ENCODE peak calls at places on chromosomes 1 and 21, in nine cellular contexts. One of them, this sample, is unnamed.

GRCh38 chr1:219771039-219771438 is 157.3 kb downstream of the SLC30A10 start:
- DNase-seq in K562: no peak
- DNase-seq in breast epithelium: no peak
- DNase-seq in CD8-positive, alpha-beta T cell: no peak
- DNase-seq in progenitor cell of endocrine pancreas: no peak
- DNase-seq in cardiac fibroblast: peak
- DNase-seq in CD4-positive, alpha-beta T cell: no peak
- DNase-seq in AG10803: peak
- DNase-seq in OCI-LY7: no peak
- DNase-seq in this sample: peak

GRCh38 chr1:67830226-67830625 is 3.0 kb downstream of the GNG12 start:
- DNase-seq in K562: no peak
- DNase-seq in breast epithelium: no peak
- DNase-seq in CD8-positive, alpha-beta T cell: no peak
- DNase-seq in progenitor cell of endocrine pancreas: no peak
- DNase-seq in cardiac fibroblast: peak
- DNase-seq in CD4-positive, alpha-beta T cell: no peak
- DNase-seq in AG10803: peak
- DNase-seq in OCI-LY7: no peak
- DNase-seq in this sample: peak

GRCh38 chr1:81703352-81703735 is 97.4 kb upstream of the ADGRL2 start:
- DNase-seq in K562: no peak
- DNase-seq in breast epithelium: no peak
- DNase-seq in CD8-positive, alpha-beta T cell: no peak
- DNase-seq in progenitor cell of endocrine pancreas: no peak
- DNase-seq in cardiac fibroblast: peak
- DNase-seq in CD4-positive, alpha-beta T cell: no peak
- DNase-seq in AG10803: peak
- DNase-seq in OCI-LY7: no peak
- DNase-seq in this sample: peak

GRCh38 chr1:43275826-43276620 is 6.2 kb downstream of the TMEM125 start:
- DNase-seq in K562: no peak
- DNase-seq in breast epithelium: peak
- DNase-seq in CD8-positive, alpha-beta T cell: no peak
- DNase-seq in progenitor cell of endocrine pancreas: no peak
- DNase-seq in cardiac fibroblast: no peak
- DNase-seq in CD4-positive, alpha-beta T cell: no peak
- DNase-seq in AG10803: no peak
- DNase-seq in OCI-LY7: no peak
- DNase-seq in this sample: no peak

GRCh38 chr1:64923294-64923718 is 43.0 kb downstream of the JAK1 start:
- DNase-seq in K562: no peak
- DNase-seq in breast epithelium: no peak
- DNase-seq in CD8-positive, alpha-beta T cell: no peak
- DNase-seq in progenitor cell of endocrine pancreas: no peak
- DNase-seq in cardiac fibroblast: peak
- DNase-seq in CD4-positive, alpha-beta T cell: no peak
- DNase-seq in AG10803: peak
- DNase-seq in OCI-LY7: no peak
- DNase-seq in this sample: peak

GRCh38 chr1:241459186-241459802 is 60.3 kb downstream of the FH start:
- DNase-seq in K562: no peak
- DNase-seq in breast epithelium: no peak
- DNase-seq in CD8-positive, alpha-beta T cell: no peak
- DNase-seq in progenitor cell of endocrine pancreas: no peak
- DNase-seq in cardiac fibroblast: no peak
- DNase-seq in CD4-positive, alpha-beta T cell: no peak
- DNase-seq in AG10803: no peak
- DNase-seq in OCI-LY7: no peak
- DNase-seq in this sample: no peak

GRCh38 chr1:51989582-51990477 is 670 bp downstream of the RAB3B start:
- DNase-seq in K562: no peak
- DNase-seq in breast epithelium: no peak
- DNase-seq in CD8-positive, alpha-beta T cell: no peak
- DNase-seq in progenitor cell of endocrine pancreas: no peak
- DNase-seq in cardiac fibroblast: no peak
- DNase-seq in CD4-positive, alpha-beta T cell: no peak
- DNase-seq in AG10803: no peak
- DNase-seq in OCI-LY7: no peak
- DNase-seq in this sample: no peak

GRCh38 chr1:11145741-11146140 is 43.4 kb upstream of the ANGPTL7 start:
- DNase-seq in K562: no peak
- DNase-seq in breast epithelium: no peak
- DNase-seq in CD8-positive, alpha-beta T cell: no peak
- DNase-seq in progenitor cell of endocrine pancreas: no peak
- DNase-seq in cardiac fibroblast: no peak
- DNase-seq in CD4-positive, alpha-beta T cell: no peak
- DNase-seq in AG10803: no peak
- DNase-seq in OCI-LY7: no peak
- DNase-seq in this sample: no peak

GRCh38 chr1:223556414-223557124 is 108.9 kb downstream of the CAPN8 start:
- DNase-seq in K562: peak
- DNase-seq in breast epithelium: no peak
- DNase-seq in CD8-positive, alpha-beta T cell: no peak
- DNase-seq in progenitor cell of endocrine pancreas: peak
- DNase-seq in cardiac fibroblast: peak
- DNase-seq in CD4-positive, alpha-beta T cell: no peak
- DNase-seq in AG10803: peak
- DNase-seq in OCI-LY7: peak
- DNase-seq in this sample: peak

GRCh38 chr1:205458777-205459566 is 3.1 kb upstream of the BLACAT1 start:
- DNase-seq in K562: peak
- DNase-seq in breast epithelium: no peak
- DNase-seq in CD8-positive, alpha-beta T cell: peak
- DNase-seq in progenitor cell of endocrine pancreas: peak
- DNase-seq in cardiac fibroblast: peak
- DNase-seq in CD4-positive, alpha-beta T cell: no peak
- DNase-seq in AG10803: peak
- DNase-seq in OCI-LY7: peak
- DNase-seq in this sample: peak

GRCh38 chr1:174197547-174197946 is 38.2 kb downstream of the RABGAP1L start:
- DNase-seq in K562: no peak
- DNase-seq in breast epithelium: no peak
- DNase-seq in CD8-positive, alpha-beta T cell: no peak
- DNase-seq in progenitor cell of endocrine pancreas: no peak
- DNase-seq in cardiac fibroblast: no peak
- DNase-seq in CD4-positive, alpha-beta T cell: no peak
- DNase-seq in AG10803: no peak
- DNase-seq in OCI-LY7: no peak
- DNase-seq in this sample: no peak

GRCh38 chr1:187114788-187115187 is 286.0 kb downstream of the PLA2G4A start:
- DNase-seq in K562: no peak
- DNase-seq in breast epithelium: no peak
- DNase-seq in CD8-positive, alpha-beta T cell: no peak
- DNase-seq in progenitor cell of endocrine pancreas: no peak
- DNase-seq in cardiac fibroblast: no peak
- DNase-seq in CD4-positive, alpha-beta T cell: no peak
- DNase-seq in AG10803: no peak
- DNase-seq in OCI-LY7: no peak
- DNase-seq in this sample: no peak

GRCh38 chr1:177732178-177732577 is 237.7 kb downstream of the SEC16B start:
- DNase-seq in K562: no peak
- DNase-seq in breast epithelium: no peak
- DNase-seq in CD8-positive, alpha-beta T cell: no peak
- DNase-seq in progenitor cell of endocrine pancreas: no peak
- DNase-seq in cardiac fibroblast: no peak
- DNase-seq in CD4-positive, alpha-beta T cell: no peak
- DNase-seq in AG10803: no peak
- DNase-seq in OCI-LY7: no peak
- DNase-seq in this sample: no peak

GRCh38 chr1:51558375-51558924 is 39.4 kb upstream of the EPS15 start:
- DNase-seq in K562: no peak
- DNase-seq in breast epithelium: no peak
- DNase-seq in CD8-positive, alpha-beta T cell: no peak
- DNase-seq in progenitor cell of endocrine pancreas: no peak
- DNase-seq in cardiac fibroblast: peak
- DNase-seq in CD4-positive, alpha-beta T cell: no peak
- DNase-seq in AG10803: peak
- DNase-seq in OCI-LY7: no peak
- DNase-seq in this sample: peak

GRCh38 chr1:198598796-198599321 is 40.0 kb upstream of the PTPRC start:
- DNase-seq in K562: peak
- DNase-seq in breast epithelium: no peak
- DNase-seq in CD8-positive, alpha-beta T cell: no peak
- DNase-seq in progenitor cell of endocrine pancreas: no peak
- DNase-seq in cardiac fibroblast: no peak
- DNase-seq in CD4-positive, alpha-beta T cell: no peak
- DNase-seq in AG10803: no peak
- DNase-seq in OCI-LY7: peak
- DNase-seq in this sample: no peak
- TF ChIP-seq CTCF in K562: no peak
- TF ChIP-seq CTCF in breast epithelium: no peak
- TF ChIP-seq CTCF in CD8-positive, alpha-beta T cell: no peak
- TF ChIP-seq CTCF in progenitor cell of endocrine pancreas: no peak
- TF ChIP-seq CTCF in cardiac fibroblast: no peak
- TF ChIP-seq CTCF in CD4-positive, alpha-beta T cell: no peak
- TF ChIP-seq CTCF in AG10803: no peak
- TF ChIP-seq CTCF in OCI-LY7: peak
- TF ChIP-seq CTCF in this sample: no peak

DNA sequence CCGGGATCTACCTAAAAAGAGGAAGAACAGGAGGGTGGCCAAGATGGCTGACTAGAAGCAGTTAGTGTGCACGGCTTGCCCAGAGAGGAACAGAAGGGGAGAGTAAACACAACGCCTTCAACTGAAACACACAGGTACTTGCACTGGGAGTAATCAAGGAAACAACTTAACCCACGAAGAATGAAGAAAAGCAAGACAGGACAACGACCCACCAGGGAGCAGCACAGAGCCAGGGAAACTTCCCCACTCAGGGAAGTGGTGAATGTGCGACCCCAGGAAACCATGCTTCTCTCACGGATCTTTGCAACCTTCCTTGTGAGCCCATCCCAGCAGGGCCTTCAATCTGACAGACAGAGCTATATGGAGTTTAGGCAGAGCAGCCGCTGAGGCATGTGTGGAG is 46.1 kb downstream of the ACKR1 start:
- DNase-seq in K562: no peak
- DNase-seq in breast epithelium: no peak
- DNase-seq in CD8-positive, alpha-beta T cell: no peak
- DNase-seq in progenitor cell of endocrine pancreas: no peak
- DNase-seq in cardiac fibroblast: no peak
- DNase-seq in CD4-positive, alpha-beta T cell: no peak
- DNase-seq in AG10803: no peak
- DNase-seq in OCI-LY7: no peak
- DNase-seq in this sample: no peak
- TF ChIP-seq CTCF in K562: peak
- TF ChIP-seq CTCF in breast epithelium: no peak
- TF ChIP-seq CTCF in CD8-positive, alpha-beta T cell: no peak
- TF ChIP-seq CTCF in progenitor cell of endocrine pancreas: no peak
- TF ChIP-seq CTCF in cardiac fibroblast: no peak
- TF ChIP-seq CTCF in CD4-positive, alpha-beta T cell: no peak
- TF ChIP-seq CTCF in AG10803: no peak
- TF ChIP-seq CTCF in OCI-LY7: no peak
- TF ChIP-seq CTCF in this sample: peak

GRCh38 chr21:42538479-42539275 is 25.0 kb downstream of the SLC37A1 start:
- DNase-seq in K562: no peak
- DNase-seq in breast epithelium: no peak
- DNase-seq in CD8-positive, alpha-beta T cell: no peak
- DNase-seq in progenitor cell of endocrine pancreas: no peak
- DNase-seq in cardiac fibroblast: no peak
- DNase-seq in CD4-positive, alpha-beta T cell: no peak
- DNase-seq in AG10803: no peak
- DNase-seq in OCI-LY7: peak
- DNase-seq in this sample: no peak

GRCh38 chr21:42540396-42540795 is 26.7 kb downstream of the SLC37A1 start:
- DNase-seq in K562: no peak
- DNase-seq in breast epithelium: no peak
- DNase-seq in CD8-positive, alpha-beta T cell: no peak
- DNase-seq in progenitor cell of endocrine pancreas: no peak
- DNase-seq in cardiac fibroblast: no peak
- DNase-seq in CD4-positive, alpha-beta T cell: no peak
- DNase-seq in AG10803: no peak
- DNase-seq in OCI-LY7: no peak
- DNase-seq in this sample: no peak

GRCh38 chr21:42541174-42541573 is 27.5 kb downstream of the SLC37A1 start:
- DNase-seq in K562: no peak
- DNase-seq in breast epithelium: no peak
- DNase-seq in CD8-positive, alpha-beta T cell: no peak
- DNase-seq in progenitor cell of endocrine pancreas: no peak
- DNase-seq in cardiac fibroblast: no peak
- DNase-seq in CD4-positive, alpha-beta T cell: no peak
- DNase-seq in AG10803: no peak
- DNase-seq in OCI-LY7: no peak
- DNase-seq in this sample: no peak

GRCh38 chr21:42539342-42539741 is 25.7 kb downstream of the SLC37A1 start:
- DNase-seq in K562: no peak
- DNase-seq in breast epithelium: no peak
- DNase-seq in CD8-positive, alpha-beta T cell: no peak
- DNase-seq in progenitor cell of endocrine pancreas: no peak
- DNase-seq in cardiac fibroblast: no peak
- DNase-seq in CD4-positive, alpha-beta T cell: no peak
- DNase-seq in AG10803: no peak
- DNase-seq in OCI-LY7: no peak
- DNase-seq in this sample: no peak

GRCh38 chr21:42539931-42540343 is 26.3 kb downstream of the SLC37A1 start:
- DNase-seq in K562: peak
- DNase-seq in breast epithelium: no peak
- DNase-seq in CD8-positive, alpha-beta T cell: no peak
- DNase-seq in progenitor cell of endocrine pancreas: no peak
- DNase-seq in cardiac fibroblast: no peak
- DNase-seq in CD4-positive, alpha-beta T cell: no peak
- DNase-seq in AG10803: no peak
- DNase-seq in OCI-LY7: peak
- DNase-seq in this sample: no peak
- TF ChIP-seq CTCF in K562: peak
- TF ChIP-seq CTCF in breast epithelium: no peak
- TF ChIP-seq CTCF in CD8-positive, alpha-beta T cell: no peak
- TF ChIP-seq CTCF in progenitor cell of endocrine pancreas: peak
- TF ChIP-seq CTCF in cardiac fibroblast: no peak
- TF ChIP-seq CTCF in CD4-positive, alpha-beta T cell: no peak
- TF ChIP-seq CTCF in AG10803: no peak
- TF ChIP-seq CTCF in OCI-LY7: peak
- TF ChIP-seq CTCF in this sample: peak

DNA sequence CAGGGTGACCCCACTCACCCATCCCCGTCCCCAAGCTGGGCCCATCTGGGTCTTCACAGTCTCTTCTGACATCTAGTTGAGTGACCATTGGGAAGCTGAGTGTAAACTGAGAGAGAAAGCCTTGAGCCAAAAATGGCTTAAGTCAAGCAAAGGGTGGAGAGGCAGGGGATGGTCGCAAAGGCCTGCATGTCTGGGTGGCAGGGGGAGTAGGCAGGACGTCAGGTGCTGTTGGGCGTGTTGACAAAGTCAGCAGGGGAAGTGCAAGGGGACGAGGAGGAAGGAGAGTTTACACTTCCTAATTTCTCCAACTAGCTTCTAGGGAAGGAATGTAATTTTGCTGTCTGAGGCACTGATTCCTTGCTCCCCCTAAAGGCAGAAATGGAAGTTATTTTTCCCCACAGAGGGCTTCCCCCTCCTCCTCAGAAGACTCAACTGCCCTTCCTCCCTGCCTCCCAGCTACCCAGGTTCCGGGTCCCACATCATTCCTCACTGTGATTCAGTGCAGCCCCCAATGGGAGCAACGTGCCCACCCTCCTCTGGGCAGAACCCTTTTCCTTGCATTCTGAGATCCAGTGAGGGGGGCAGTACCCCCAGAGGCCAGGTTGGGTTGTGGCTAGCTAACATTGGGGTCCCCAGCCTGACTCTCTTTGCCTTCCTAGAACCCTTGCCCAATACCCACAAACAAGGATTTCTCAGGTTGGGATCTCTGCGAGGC is 1.2 kb upstream of the ADORA1 start:
- DNase-seq in K562: no peak
- DNase-seq in breast epithelium: peak
- DNase-seq in CD8-positive, alpha-beta T cell: no peak
- DNase-seq in progenitor cell of endocrine pancreas: no peak
- DNase-seq in cardiac fibroblast: peak
- DNase-seq in CD4-positive, alpha-beta T cell: no peak
- DNase-seq in AG10803: peak
- DNase-seq in OCI-LY7: no peak
- DNase-seq in this sample: peak
- TF ChIP-seq CTCF in K562: peak
- TF ChIP-seq CTCF in breast epithelium: no peak
- TF ChIP-seq CTCF in CD8-positive, alpha-beta T cell: no peak
- TF ChIP-seq CTCF in progenitor cell of endocrine pancreas: peak
- TF ChIP-seq CTCF in cardiac fibroblast: peak
- TF ChIP-seq CTCF in CD4-positive, alpha-beta T cell: no peak
- TF ChIP-seq CTCF in AG10803: peak
- TF ChIP-seq CTCF in OCI-LY7: peak
- TF ChIP-seq CTCF in this sample: peak

This sample was measured in HFFc6.